ENCODE peak calls at places on chromosome 22, in four cellular contexts. V is tibial nerve; F is activated CD8-positive, alpha-beta T cell treated with anti-CD3 and anti-CD28 coated beads for 36 hours; E is coronary artery. A is an unnamed sample.

GRCh38 chr22:32587449-32587848 is 112.8 kb downstream of the FBXO7 start:
- DNase-seq in V (peak; percentile 69), F (no peak), E (peak; percentile 78), A (no peak)

GRCh38 chr22:49302530-49302929 is 525.1 kb downstream of the BRD1 start:
- DNase-seq in V (no peak), F (no peak), E (peak; percentile 31), A (no peak)

GRCh38 chr22:38419121-38419863 is 35.7 kb downstream of the KCNJ4 start:
- DNase-seq in V (no peak), F (no peak), E (no peak), A (no peak)

GRCh38 chr22:37455896-37456295 is 28.6 kb upstream of the ELFN2 start:
- DNase-seq in V (no peak), F (no peak), E (no peak), A (no peak)

GRCh38 chr22:42646569-42647525 is 2.3 kb downstream of the CYB5R3 start:
- DNase-seq in V (no peak), F (no peak), E (no peak), A (peak; percentile 20)

GRCh38 chr22:43066844-43067385 is 22.3 kb downstream of the TTLL1 start:
- DNase-seq in V (no peak), F (no peak), E (no peak), A (no peak)

GRCh38 chr22:24289781-24290181 is 19.1 kb downstream of the SPECC1L start:
- DNase-seq in V (no peak), F (no peak), E (no peak), A (no peak)

GRCh38 chr22:36753120-36753802 is 22.7 kb downstream of the IFT27 start:
- DNase-seq in V (no peak), F (no peak), E (peak; percentile 24), A (no peak)

GRCh38 chr22:25008666-25009065 is 56.1 kb downstream of the KIAA1671 start:
- DNase-seq in V (no peak), F (no peak), E (no peak), A (no peak)

GRCh38 chr22:41848468-41848867 is 15.6 kb downstream of the SREBF2 start:
- DNase-seq in V (peak; percentile 46), F (no peak), E (no peak), A (no peak)

GRCh38 chr22:40182231-40182835 is 4.6 kb downstream of the TNRC6B start:
- DNase-seq in V (no peak), F (no peak), E (no peak), A (no peak)

GRCh38 chr22:33844273-33844672 is 76.0 kb downstream of the LARGE1 start:
- DNase-seq in V (no peak), F (no peak), E (no peak), A (no peak)

GRCh38 chr22:24063361-24063760 is 52.3 kb downstream of the CABIN1 start:
- DNase-seq in V (no peak), F (no peak), E (no peak), A (no peak)

GRCh38 chr22:39279170-39279850 is 34.5 kb upstream of the PDGFB start:
- DNase-seq in V (no peak), F (no peak), E (no peak), A (no peak)

GRCh38 chr22:30564766-30565118 is 9.7 kb downstream of the GAL3ST1 start:
- DNase-seq in V (no peak), F (no peak), E (no peak), A (no peak)

GRCh38 chr22:24483966-24484545 is 11.1 kb upstream of the UPB1 start:
- DNase-seq in V (no peak), F (no peak), E (no peak), A (no peak)

GRCh38 chr22:38353142-38353629 is 36.0 kb upstream of the CSNK1E start:
- DNase-seq in V (peak; percentile 48), F (peak; percentile 67), E (no peak), A (peak; percentile 84)

GRCh38 chr22:42990131-42990838 is 24.7 kb downstream of the PACSIN2 start:
- DNase-seq in V (no peak), F (no peak), E (no peak), A (no peak)

GRCh38 chr22:30314918-30315317 is 11.8 kb downstream of the TBC1D10A start:
- DNase-seq in V (no peak), F (peak; percentile 69), E (no peak), A (peak; percentile 55)

GRCh38 chr22:23684051-23684450 is 6.8 kb upstream of the RGL4 start:
- DNase-seq in V (no peak), F (no peak), E (no peak), A (no peak)

GRCh38 chr22:32023251-32023827 is 19.7 kb upstream of the SLC5A1 start:
- DNase-seq in V (no peak), F (no peak), E (no peak), A (no peak)

GRCh38 chr22:29380032-29380781 is 8.2 kb downstream of the AP1B1 start:
- DNase-seq in V (no peak), F (no peak), E (no peak), A (no peak)

GRCh38 chr22:29375436-29376076 is 12.8 kb downstream of the AP1B1 start:
- DNase-seq in V (no peak), F (peak; percentile 40), E (no peak), A (no peak)

GRCh38 chr22:40512426-40513136 is 123.9 kb downstream of the MRTFA start:
- DNase-seq in V (peak; percentile 40), F (no peak), E (peak; percentile 81), A (no peak)

GRCh38 chr22:37186228-37186996 is 1.6 kb downstream of the C1QTNF6 start:
- DNase-seq in V (peak; percentile 46), F (peak; percentile 71), E (no peak), A (peak; percentile 83)

GRCh38 chr22:38935023-38935422 is 22.4 kb upstream of the APOBEC3A start:
- DNase-seq in V (no peak), F (no peak), E (no peak), A (no peak)

GRCh38 chr22:24437820-24438328 is 10.5 kb downstream of the ADORA2A start:
- DNase-seq in V (no peak), F (peak; percentile 53), E (peak; percentile 22), A (peak; percentile 78)

GRCh38 chr22:30010789-30011405 is 69.4 kb upstream of the HORMAD2 start:
- DNase-seq in V (no peak), F (no peak), E (no peak), A (no peak)

GRCh38 chr22:17371446-17371845 is 2.2 kb downstream of the CECR2 start:
- DNase-seq in V (no peak), F (no peak), E (no peak), A (no peak)

GRCh38 chr22:28899199-28899853 is 16.0 kb downstream of the ZNRF3 start:
- DNase-seq in V (no peak), F (peak; percentile 65), E (no peak), A (no peak)

GRCh38 chr22:25775501-25775900 is 33.5 kb downstream of the MYO18B start:
- DNase-seq in V (no peak), F (no peak), E (no peak), A (no peak)

GRCh38 chr22:40728731-40729189 is 49.5 kb downstream of the MCHR1 start:
- DNase-seq in V (no peak), F (peak; percentile 79), E (no peak), A (no peak)

GRCh38 chr22:43017525-43018290 is 2.8 kb upstream of the PACSIN2 start:
- DNase-seq in V (no peak), F (no peak), E (no peak), A (no peak)

GRCh38 chr22:28345304-28345703 is 334.3 kb downstream of the TTC28 start:
- DNase-seq in V (peak; percentile 22), F (no peak), E (no peak), A (no peak)

GRCh38 chr22:38267086-38267485 is 5.7 kb downstream of the TMEM184B start:
- DNase-seq in V (no peak), F (peak; percentile 69), E (no peak), A (no peak)

GRCh38 chr22:37454857-37455686 is 27.8 kb upstream of the ELFN2 start:
- DNase-seq in V (no peak), F (no peak), E (no peak), A (no peak)

GRCh38 chr22:30910358-30910757 is 58.2 kb downstream of the MORC2 start:
- DNase-seq in V (no peak), F (no peak), E (no peak), A (no peak)

GRCh38 chr22:22721681-22722309 is 77.4 kb downstream of the GGTLC2 start:
- DNase-seq in V (no peak), F (peak; percentile 90), E (no peak), A (peak; percentile 29)

GRCh38 chr22:50460942-50461341 is 13.9 kb downstream of the SBF1 start:
- DNase-seq in V (no peak), F (no peak), E (no peak), A (no peak)

GRCh38 chr22:50461979-50462540 is 12.8 kb downstream of the SBF1 start:
- DNase-seq in V (no peak), F (no peak), E (no peak), A (no peak)

GRCh38 chr22:50461536-50461935 is 13.3 kb downstream of the SBF1 start:
- DNase-seq in V (no peak), F (no peak), E (no peak), A (no peak)

GRCh38 chr22:50459016-50459415 is 15.8 kb downstream of the SBF1 start:
- DNase-seq in V (no peak), F (no peak), E (no peak), A (no peak)

GRCh38 chr22:50459443-50460140 is 15.2 kb downstream of the SBF1 start:
- DNase-seq in V (no peak), F (no peak), E (no peak), A (no peak)
- TF ChIP-seq CTCF in V (no peak), F (no peak), E (no peak), A (no peak)

DNA sequence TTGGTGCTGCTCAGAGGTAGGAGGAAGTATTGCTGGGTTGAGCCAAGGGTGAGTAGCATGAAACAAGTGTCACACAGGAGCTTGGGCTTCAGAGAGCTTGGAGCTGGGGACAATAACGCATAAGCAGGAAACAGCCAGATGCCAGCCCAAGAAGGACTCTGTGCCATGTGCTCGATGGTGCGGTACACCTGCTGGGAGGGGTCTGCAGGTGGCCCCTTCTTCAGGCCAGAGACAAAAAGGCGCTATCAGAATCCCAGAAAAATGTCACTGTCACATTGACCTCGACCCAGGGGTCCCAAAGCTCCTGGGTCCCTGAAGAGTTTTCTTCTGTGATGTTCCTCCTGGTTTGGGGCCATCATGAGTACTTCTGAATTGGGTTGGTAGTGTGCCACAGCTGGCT is 244.4 kb downstream of the TBC1D22A start:
- DNase-seq in V (no peak), F (no peak), E (no peak), A (no peak)
- TF ChIP-seq CTCF in V (no peak), F (no peak), E (no peak), A (no peak)

GRCh38 chr22:27257987-27258386 is 543.6 kb downstream of the MN1 start:
- DNase-seq in V (no peak), F (no peak), E (no peak), A (no peak)
- TF ChIP-seq CTCF in V (no peak), F (no peak), E (no peak), A (no peak)

GRCh38 chr22:45105281-45105700 is 58.4 kb upstream of the NUP50 start:
- DNase-seq in V (no peak), F (no peak), E (no peak), A (no peak)
- TF ChIP-seq CTCF in V (no peak), F (no peak), E (no peak), A (no peak)

GRCh38 chr22:19455585-19456370 is 8.3 kb upstream of the C22orf39 start:
- DNase-seq in V (no peak), F (no peak), E (no peak), A (no peak)
- TF ChIP-seq CTCF in V (no peak), F (no peak), E (no peak), A (no peak)